ENCODE peak calls at places on chromosomes 11 and 22, in nine cellular contexts. Y, R, J, T, U, Q, H, G and P are unnamed samples.

GRCh38 chr11:1888347-1888753 is 3.3 kb downstream of the PRR33 start:
- DNase-seq in Y (no peak), R (no peak), J (no peak), T (no peak), U (no peak), Q (peak; percentile 55), H (no peak), G (no peak), P (no peak)

GRCh38 chr11:57049749-57050148 is 61.0 kb downstream of the OR5AK2 start:
- DNase-seq in Y (no peak), R (no peak), J (no peak), T (no peak), U (peak; percentile 16), Q (no peak), H (no peak), G (no peak), P (no peak)

GRCh38 chr11:107702109-107702660 is 9.7 kb downstream of the SLN start:
- DNase-seq in Y (no peak), R (no peak), J (no peak), T (no peak), U (no peak), Q (no peak), H (no peak), G (no peak), P (no peak)

GRCh38 chr22:24588370-24588755 is 4.5 kb downstream of the LRRC75B start:
- DNase-seq in Y (no peak), R (no peak), J (no peak), T (no peak), U (no peak), Q (peak; percentile 71), H (peak; percentile 93), G (peak; percentile 93), P (no peak)

GRCh38 chr11:12019337-12019736 is 10.9 kb upstream of the DKK3 start:
- DNase-seq in Y (no peak), R (no peak), J (no peak), T (peak; percentile 69), U (no peak), Q (no peak), H (peak; percentile 59), G (peak; percentile 49), P (no peak)

GRCh38 chr22:28917747-28918543 is 34.6 kb downstream of the ZNRF3 start:
- DNase-seq in Y (no peak), R (peak; percentile 52), J (no peak), T (peak; percentile 81), U (peak; percentile 54), Q (peak; percentile 41), H (no peak), G (no peak), P (no peak)

GRCh38 chr11:65150513-65151271 is 16.4 kb upstream of the SYVN1 start:
- DNase-seq in Y (peak; percentile 77), R (peak; percentile 89), J (peak; percentile 26), T (peak; percentile 73), U (no peak), Q (peak; percentile 95), H (peak; percentile 66), G (peak; percentile 96), P (no peak)

GRCh38 chr11:17405232-17406005 is 17.0 kb upstream of the KCNJ11 start:
- DNase-seq in Y (no peak), R (peak; percentile 73), J (no peak), T (peak; percentile 62), U (peak; percentile 50), Q (peak; percentile 93), H (peak; percentile 69), G (peak; percentile 60), P (no peak)

GRCh38 chr22:22919041-22919440 is 31.4 kb downstream of the IGLL5 start:
- DNase-seq in Y (no peak), R (no peak), J (no peak), T (no peak), U (no peak), Q (no peak), H (no peak), G (no peak), P (no peak)

GRCh38 chr11:118005224-118006152 is 19.3 kb downstream of the IL10RA start:
- DNase-seq in Y (no peak), R (no peak), J (no peak), T (no peak), U (peak; percentile 8), Q (no peak), H (no peak), G (no peak), P (no peak)

GRCh38 chr22:38305481-38306448 is 11.5 kb downstream of the CSNK1E start:
- DNase-seq in Y (no peak), R (no peak), J (peak; percentile 19), T (peak; percentile 69), U (peak; percentile 84), Q (no peak), H (no peak), G (peak; percentile 47), P (peak; percentile 27)

GRCh38 chr22:24901448-24901847 is 45.0 kb downstream of the LHFPL7 start:
- DNase-seq in Y (no peak), R (no peak), J (no peak), T (no peak), U (no peak), Q (no peak), H (no peak), G (no peak), P (no peak)

GRCh38 chr22:50329236-50329635 is 2.4 kb upstream of the DENND6B start:
- DNase-seq in Y (no peak), R (no peak), J (no peak), T (no peak), U (no peak), Q (no peak), H (no peak), G (no peak), P (no peak)

GRCh38 chr11:123381817-123382554 is 48.1 kb upstream of the GRAMD1B start:
- DNase-seq in Y (no peak), R (no peak), J (peak; percentile 59), T (no peak), U (no peak), Q (no peak), H (no peak), G (no peak), P (no peak)

GRCh38 chr11:99911116-99911515 is 776.0 kb upstream of the ARHGAP42 start:
- DNase-seq in Y (no peak), R (no peak), J (no peak), T (peak; percentile 13), U (peak; percentile 61), Q (no peak), H (no peak), G (no peak), P (no peak)

GRCh38 chr11:11732116-11732515 is 109.7 kb upstream of the USP47 start:
- DNase-seq in Y (no peak), R (no peak), J (no peak), T (no peak), U (no peak), Q (no peak), H (no peak), G (no peak), P (no peak)

GRCh38 chr11:107857550-107858216 is 904 bp downstream of the SLC35F2 start:
- DNase-seq in Y (peak; percentile 25), R (no peak), J (no peak), T (peak; percentile 22), U (no peak), Q (no peak), H (no peak), G (no peak), P (no peak)

GRCh38 chr11:82889133-82890001 is 10.9 kb downstream of the PRCP start:
- DNase-seq in Y (no peak), R (no peak), J (no peak), T (no peak), U (no peak), Q (no peak), H (peak; percentile 11), G (no peak), P (no peak)

GRCh38 chr22:30881361-30882180 is 87.0 kb downstream of the MORC2 start:
- DNase-seq in Y (no peak), R (no peak), J (no peak), T (peak; percentile 14), U (peak; percentile 17), Q (peak; percentile 39), H (no peak), G (no peak), P (no peak)

GRCh38 chr11:106249857-106250256 is 172.4 kb downstream of the AASDHPPT start:
- DNase-seq in Y (no peak), R (no peak), J (no peak), T (peak; percentile 87), U (peak; percentile 5), Q (no peak), H (no peak), G (no peak), P (no peak)

GRCh38 chr22:22578702-22579424 is 19.8 kb upstream of the PRAME start:
- DNase-seq in Y (no peak), R (no peak), J (no peak), T (peak; percentile 83), U (no peak), Q (no peak), H (no peak), G (peak; percentile 29), P (no peak)

GRCh38 chr22:45441158-45441557 is 27.7 kb downstream of the RIBC2 start:
- DNase-seq in Y (peak; percentile 74), R (peak; percentile 45), J (peak; percentile 4), T (peak; percentile 81), U (peak; percentile 77), Q (no peak), H (no peak), G (peak; percentile 73), P (peak; percentile 4)

GRCh38 chr11:70538641-70539359 is 140.5 kb downstream of the CTTN start:
- DNase-seq in Y (no peak), R (no peak), J (no peak), T (no peak), U (no peak), Q (peak; percentile 51), H (no peak), G (no peak), P (no peak)

GRCh38 chr22:37121887-37122591 is 12.5 kb upstream of the TMPRSS6 start:
- DNase-seq in Y (peak; percentile 54), R (no peak), J (peak; percentile 85), T (peak; percentile 28), U (peak; percentile 37), Q (no peak), H (no peak), G (no peak), P (peak; percentile 97)

GRCh38 chr11:13878077-13878476 is 84.4 kb upstream of the SPON1 start:
- DNase-seq in Y (no peak), R (no peak), J (no peak), T (no peak), U (no peak), Q (no peak), H (no peak), G (no peak), P (no peak)

GRCh38 chr11:126522152-126522551 is 166.7 kb downstream of the ST3GAL4 start:
- DNase-seq in Y (no peak), R (no peak), J (no peak), T (no peak), U (no peak), Q (peak; percentile 19), H (no peak), G (no peak), P (no peak)

GRCh38 chr11:114228401-114229061 is 67.7 kb upstream of the NNMT start:
- DNase-seq in Y (no peak), R (no peak), J (no peak), T (no peak), U (no peak), Q (no peak), H (peak; percentile 37), G (no peak), P (no peak)

GRCh38 chr11:117984471-117984870 is 1.7 kb upstream of the IL10RA start:
- DNase-seq in Y (no peak), R (no peak), J (no peak), T (no peak), U (no peak), Q (no peak), H (no peak), G (no peak), P (no peak)

GRCh38 chr22:20577045-20577444 is 69.6 kb downstream of the MED15 start:
- DNase-seq in Y (no peak), R (no peak), J (no peak), T (no peak), U (no peak), Q (no peak), H (no peak), G (no peak), P (no peak)

GRCh38 chr11:115324569-115325432 is 179.4 kb downstream of the CADM1 start:
- DNase-seq in Y (peak; percentile 41), R (no peak), J (no peak), T (peak; percentile 74), U (peak; percentile 89), Q (no peak), H (no peak), G (peak; percentile 6), P (peak; percentile 21)

GRCh38 chr11:75576017-75576416 is 14.0 kb downstream of the SERPINH1 start:
- DNase-seq in Y (no peak), R (no peak), J (no peak), T (no peak), U (no peak), Q (no peak), H (no peak), G (no peak), P (no peak)